ENCODE peak calls at places on chromosomes 2 and 18, in four cellular contexts. G is effector memory CD4-positive, alpha-beta T cell; X is heart left ventricle; Q is ovary. H is an unnamed sample.

GRCh38 chr2:239926587-239927234 is 98.4 kb downstream of the NDUFA10 start:
- DNase-seq in Q (peak; percentile 2), G (no peak), X (no peak), H (no peak)

GRCh38 chr2:239381709-239382134 is 19.1 kb downstream of the HDAC4 start:
- DNase-seq in X (peak; percentile 45), Q (peak; percentile 4), G (no peak), H (no peak)

GRCh38 chr2:159035790-159036411 is 67.5 kb downstream of the TANC1 start:
- DNase-seq in Q (no peak), G (no peak), X (no peak), H (no peak)

GRCh38 chr2:136932700-136933099 is 167.4 kb downstream of the THSD7B start:
- DNase-seq in G (no peak), X (no peak), Q (no peak), H (no peak)

GRCh38 chr2:231530099-231531085 is at the start of gene NMUR1:
- DNase-seq in X (peak; percentile 56), G (peak; percentile 69), Q (peak; percentile 63), H (no peak)

GRCh38 chr2:201126308-201127127 is 10.6 kb downstream of the CFLAR start:
- DNase-seq in Q (no peak), G (no peak), X (no peak), H (no peak)

GRCh38 chr2:26477911-26478253 is at the start of gene OTOF:
- DNase-seq in Q (peak; percentile 59), G (no peak), X (peak; percentile 90), H (no peak)

GRCh38 chr2:153986488-153987229 is 114.9 kb downstream of the GALNT13 start:
- DNase-seq in Q (no peak), X (no peak), G (no peak), H (no peak)

GRCh38 chr2:95525294-95526035 is 40.9 kb upstream of the TRIM43B start:
- DNase-seq in Q (no peak), X (peak; percentile 46), G (no peak), H (no peak)

GRCh38 chr18:78133729-78134128 is 845.9 kb upstream of the SALL3 start:
- DNase-seq in Q (no peak), G (no peak), X (no peak), H (no peak)

GRCh38 chr2:68041704-68042245 is 21.0 kb downstream of the C1D start:
- DNase-seq in Q (no peak), G (no peak), X (no peak), H (no peak)

GRCh38 chr18:78827141-78827540 is 152.5 kb upstream of the SALL3 start:
- DNase-seq in G (no peak), Q (no peak), X (no peak), H (no peak)

GRCh38 chr2:72806280-72806955 is 19.4 kb downstream of the EXOC6B start:
- DNase-seq in G (no peak), X (no peak), Q (no peak), H (no peak)

GRCh38 chr2:16525265-16525887 is 140.3 kb downstream of the CYRIA start:
- DNase-seq in Q (no peak), X (no peak), G (no peak), H (no peak)

GRCh38 chr2:61272421-61273070 is 110.6 kb downstream of the C2orf74 start:
- DNase-seq in Q (no peak), G (no peak), X (no peak), H (no peak)

GRCh38 chr2:184004945-184005672 is 593.2 kb upstream of the ZNF804A start:
- DNase-seq in Q (no peak), G (no peak), X (no peak), H (no peak)

GRCh38 chr2:189222440-189222839 is 42.9 kb upstream of the COL5A2 start:
- DNase-seq in Q (no peak), G (no peak), X (no peak), H (no peak)

GRCh38 chr2:105877945-105878344 is 133.2 kb downstream of the NCK2 start:
- DNase-seq in G (no peak), Q (no peak), X (no peak), H (no peak)

GRCh38 chr2:100584811-100585210 is 22.0 kb downstream of the PDCL3 start:
- DNase-seq in Q (no peak), G (no peak), X (no peak), H (no peak)

GRCh38 chr2:231554748-231555545 is 24.7 kb upstream of the NMUR1 start:
- DNase-seq in G (no peak), Q (peak; percentile 84), X (peak; percentile 61), H (no peak)

GRCh38 chr2:208906330-208906729 is 499.7 kb downstream of the PTH2R start:
- DNase-seq in Q (no peak), G (no peak), X (no peak), H (no peak)

GRCh38 chr2:239858179-239858578 is 167.0 kb downstream of the NDUFA10 start:
- DNase-seq in G (no peak), Q (no peak), X (no peak), H (peak; percentile 9)

GRCh38 chr2:223811757-223812156 is 25.6 kb downstream of the AP1S3 start:
- DNase-seq in X (no peak), G (no peak), Q (no peak), H (no peak)
- H3K27ac ChIP-seq in X (no peak overlapping the region), G (no peak overlapping the region), Q (no peak overlapping the region), H (no peak overlapping the region)

GRCh38 chr2:48343154-48343553 is 186.8 kb upstream of the STON1 start:
- DNase-seq in Q (no peak), G (no peak), X (no peak), H (no peak)
- H3K27ac ChIP-seq in Q (no peak overlapping the region), G (peak overlapping the region; percentile 47), X (no peak overlapping the region), H (no peak overlapping the region)

GRCh38 chr18:36130883-36131653 is 1.4 kb downstream of the ELP2 start:
- DNase-seq in Q (no peak), X (no peak), G (no peak), H (no peak)
- H3K27ac ChIP-seq in Q (no peak overlapping the region), X (no peak overlapping the region), G (no peak overlapping the region), H (no peak overlapping the region)

DNA sequence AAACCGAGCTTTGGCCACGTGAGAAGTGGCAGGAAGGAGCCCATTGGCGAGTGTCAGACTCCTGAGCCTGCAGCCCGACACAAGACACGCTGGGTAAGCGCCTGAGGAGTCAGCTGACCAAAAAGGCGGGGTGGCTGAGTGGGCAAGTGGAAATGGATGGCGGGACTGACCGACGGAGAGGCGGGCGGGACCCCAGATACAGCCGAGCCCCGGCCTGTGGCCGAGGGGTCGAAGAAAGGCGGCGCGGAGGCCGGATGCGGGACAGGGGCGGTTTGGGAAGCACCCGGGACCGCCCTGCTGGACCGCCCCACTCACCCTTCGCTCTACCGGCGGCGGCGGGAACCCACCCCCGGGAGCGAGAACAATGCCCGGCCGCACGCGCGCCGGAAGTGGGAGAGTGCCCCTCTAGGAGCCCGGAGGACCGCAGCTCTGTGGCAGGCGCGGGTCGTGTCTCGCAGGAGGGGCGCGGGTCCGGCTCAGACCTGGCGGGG is 22.8 kb downstream of the ZSCAN30 start:
- DNase-seq in X (peak; percentile 85), Q (peak; percentile 86), G (peak; percentile 58), H (peak; percentile 81)
- H3K27ac ChIP-seq in X (peak overlapping the region; percentile 88), Q (peak overlapping the region; percentile 59), G (peak overlapping the region; percentile 71), H (peak overlapping the region; percentile 89)

GRCh38 chr2:54207666-54208195 is 48.3 kb downstream of the TSPYL6 start:
- DNase-seq in Q (no peak), X (no peak), G (no peak), H (no peak)

GRCh38 chr2:54212456-54212855 is 43.6 kb downstream of the TSPYL6 start:
- DNase-seq in X (no peak), Q (no peak), G (no peak), H (no peak)

GRCh38 chr2:54209379-54209778 is 46.6 kb downstream of the TSPYL6 start:
- DNase-seq in X (no peak), Q (no peak), G (no peak), H (no peak)

GRCh38 chr2:54206596-54206995 is 49.4 kb downstream of the TSPYL6 start:
- DNase-seq in G (no peak), X (no peak), Q (no peak), H (no peak)

GRCh38 chr2:54208364-54209240 is 47.4 kb downstream of the TSPYL6 start:
- DNase-seq in Q (no peak), G (no peak), X (no peak), H (no peak)
- H3K27ac ChIP-seq in Q (no peak overlapping the region), G (no peak overlapping the region), X (peak overlapping the region; percentile 34), H (peak overlapping the region; percentile 52)

GRCh38 chr2:96924775-96925747 is 55.2 kb upstream of the SEMA4C start:
- DNase-seq in X (no peak), G (no peak), Q (no peak), H (no peak)
- H3K27ac ChIP-seq in X (no peak overlapping the region), G (peak overlapping the region; percentile 59), Q (no peak overlapping the region), H (peak overlapping the region; percentile 56)

H was measured in caudate nucleus.